ENCODE peak calls at places on chromosomes 4 and X, in four cellular contexts. A is lower lobe of right lung; G is CD8-positive, alpha-beta T cell; N is lung. L is an unnamed sample. For H3K4me1, the result is how much of the 10 kb centered on the place peaks cover.

GRCh38 chr4:151952137-151952536 is 191.3 kb upstream of the GATB start:
- DNase-seq in A (no peak), G (no peak), N (no peak), L (no peak)

GRCh38 chr4:6118201-6118600 is 82.1 kb downstream of the JAKMIP1 start:
- DNase-seq in A (no peak), G (peak), N (no peak), L (no peak)

GRCh38 chrX:49176421-49177326 is 5.0 kb downstream of the PLP2 start:
- DNase-seq in A (peak), G (no peak), N (peak), L (peak)

GRCh38 chrX:40531056-40531826 is 49.5 kb upstream of the ATP6AP2 start:
- DNase-seq in A (no peak), G (no peak), N (no peak), L (no peak)

GRCh38 chrX:19204623-19205022 is 82.4 kb upstream of the ADGRG2 start:
- DNase-seq in A (no peak), G (no peak), N (no peak), L (no peak)

GRCh38 chr4:151174784-151175183 is 75.4 kb downstream of the RPS3A start:
- DNase-seq in A (no peak), G (no peak), N (no peak), L (no peak)

GRCh38 chrX:139429913-139430312 is 100.6 kb upstream of the F9 start:
- DNase-seq in A (no peak), G (no peak), N (no peak), L (no peak)

GRCh38 chr4:107824367-107825071 is at the start of gene SGMS2:
- DNase-seq in A (peak), G (no peak), N (peak), L (peak)

GRCh38 chrX:108250654-108251579 is 159.3 kb downstream of the ATG4A start:
- DNase-seq in A (no peak), G (no peak), N (no peak), L (no peak)

GRCh38 chr4:101199507-101200285 is 147.6 kb downstream of the PPP3CA start:
- DNase-seq in A (no peak), G (no peak), N (no peak), L (no peak)

GRCh38 chrX:96685205-96686099 is 810 bp downstream of the DIAPH2 start:
- DNase-seq in A (peak), G (peak), N (peak), L (peak)

GRCh38 chrX:132118361-132118760 is 9.5 kb downstream of the FRMD7 start:
- DNase-seq in A (no peak), G (no peak), N (no peak), L (no peak)

GRCh38 chr4:96887857-96888256 is 1048.0 kb downstream of the PDHA2 start:
- DNase-seq in A (no peak), G (no peak), N (no peak), L (no peak)

GRCh38 chrX:140572724-140573123 is 67.9 kb upstream of the SOX3 start:
- DNase-seq in A (no peak), G (no peak), N (peak), L (no peak)

GRCh38 chr4:10608501-10609219 is 75.9 kb downstream of the CLNK start:
- DNase-seq in A (no peak), G (no peak), N (no peak), L (no peak)

GRCh38 chrX:48474127-48474526 is 1.9 kb upstream of the FTSJ1 start:
- DNase-seq in A (no peak), G (no peak), N (no peak), L (no peak)

GRCh38 chr4:11073621-11074051 is 355.1 kb downstream of the HS3ST1 start:
- DNase-seq in A (no peak), G (no peak), N (no peak), L (no peak)

GRCh38 chr4:65791807-65792308 is 121.6 kb upstream of the EPHA5 start:
- DNase-seq in A (no peak), G (no peak), N (no peak), L (no peak)

GRCh38 chrX:50071507-50071906 is 129.3 kb downstream of the AKAP4 start:
- DNase-seq in A (no peak), G (no peak), N (no peak), L (no peak)

GRCh38 chr4:182427530-182427929 is 184.3 kb downstream of the TENM3 start:
- DNase-seq in A (no peak), G (no peak), N (no peak), L (no peak)

GRCh38 chr4:152534541-152535231 is 1.2 kb downstream of the FBXW7 start:
- DNase-seq in A (peak), G (peak), N (peak), L (peak)

GRCh38 chr4:10354746-10355145 is 102.5 kb downstream of the ZNF518B start:
- DNase-seq in A (no peak), G (no peak), N (no peak), L (no peak)

GRCh38 chr4:10178763-10179162 is 62.2 kb upstream of the WDR1 start:
- DNase-seq in A (no peak), G (no peak), N (no peak), L (no peak)

GRCh38 chrX:150198776-150199175 is 164.3 kb upstream of the MAMLD1 start:
- DNase-seq in A (no peak), G (no peak), N (no peak), L (no peak)

GRCh38 chr4:73944061-73944875 is 37.6 kb downstream of the PF4 start:
- DNase-seq in A (peak), G (no peak), N (peak), L (peak)

GRCh38 chr4:89753601-89754066 is 83.3 kb downstream of the SNCA start:
- DNase-seq in A (no peak), G (no peak), N (no peak), L (no peak)

GRCh38 chrX:37672563-37672962 is 13.0 kb upstream of the XK start:
- DNase-seq in A (no peak), G (no peak), N (no peak), L (no peak)

GRCh38 chr4:188428935-188429334 is 289.7 kb downstream of the TRIML1 start:
- DNase-seq in A (no peak), G (no peak), N (no peak), L (no peak)

GRCh38 chr4:26992657-26993361 is 132.2 kb downstream of the STIM2 start:
- DNase-seq in A (no peak), G (no peak), N (no peak), L (no peak)

GRCh38 chr4:154982187-154983047 is 201.3 kb downstream of the RBM46 start:
- DNase-seq in A (peak), G (peak), N (peak), L (peak)

GRCh38 chr4:147782087-147782781 is 50.3 kb downstream of the ARHGAP10 start:
- DNase-seq in A (no peak), G (no peak), N (no peak), L (no peak)

GRCh38 chr4:121198261-121198660 is 34.1 kb upstream of the TNIP3 start:
- DNase-seq in A (no peak), G (no peak), N (no peak), L (no peak)

GRCh38 chr4:26624042-26624441 is 40.2 kb downstream of the TBC1D19 start:
- DNase-seq in A (no peak), G (no peak), N (no peak), L (no peak)

GRCh38 chrX:29851971-29852605 is 363.3 kb upstream of the MAGEB2 start:
- DNase-seq in A (no peak), G (no peak), N (no peak), L (no peak)

GRCh38 chr4:68447201-68447600 is at the start of gene TMPRSS11E:
- DNase-seq in A (no peak), G (no peak), N (no peak), L (no peak)

GRCh38 chr4:41912546-41912945 is 22.7 kb upstream of the TMEM33 start:
- DNase-seq in A (no peak), G (no peak), N (no peak), L (no peak)
- H3K4me1 ChIP-seq in A (under half), G (under half), N (under half), L (under half)

DNA sequence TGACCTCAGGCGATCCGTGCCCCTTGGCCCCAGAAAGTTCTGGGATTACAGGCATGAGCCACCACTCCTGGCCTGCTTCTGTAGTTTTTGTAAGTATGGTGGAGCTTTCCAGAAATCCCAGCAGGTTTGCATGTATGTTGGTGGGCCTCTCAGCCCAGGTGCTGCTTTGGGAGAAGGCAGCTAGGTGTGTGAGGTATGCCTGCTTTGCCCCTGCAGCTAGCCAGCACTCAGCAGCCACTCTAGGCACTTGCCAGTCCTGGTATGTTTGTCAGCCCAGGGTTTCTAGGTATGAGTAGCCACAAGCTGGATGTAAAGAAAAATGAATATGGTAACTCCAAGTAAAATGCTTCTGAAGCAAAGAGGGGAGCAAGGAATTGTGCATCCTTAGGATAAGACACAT is 8.9 kb downstream of the SNX25 start:
- DNase-seq in A (no peak), G (no peak), N (no peak), L (no peak)
- H3K4me1 ChIP-seq in A (under half), G (under half), N (under half), L (under half)

GRCh38 chr4:87510747-87511146 is 18.4 kb downstream of the SPARCL1 start:
- DNase-seq in A (no peak), G (no peak), N (no peak), L (no peak)
- H3K4me1 ChIP-seq in A (under half), G (under half), N (under half), L (under half)

GRCh38 chrX:119638725-119639471 is 32.7 kb upstream of the NKRF start:
- DNase-seq in A (no peak), G (no peak), N (no peak), L (no peak)
- H3K4me1 ChIP-seq in A (under half), G (under half), N (under half), L (under half)

GRCh38 chr4:1213336-1213995 is 35.5 kb downstream of the CTBP1 start:
- DNase-seq in A (no peak), G (no peak), N (no peak), L (peak)
- H3K4me1 ChIP-seq in A (half or more), G (under half), N (under half), L (under half)

GRCh38 chr4:144580421-144580820 is 65.5 kb upstream of the HHIP start:
- DNase-seq in A (no peak), G (no peak), N (no peak), L (no peak)
- H3K4me1 ChIP-seq in A (under half), G (under half), N (under half), L (under half)

GRCh38 chr4:86283341-86283740 is 76.5 kb downstream of the MAPK10 start:
- DNase-seq in A (no peak), G (no peak), N (no peak), L (no peak)

GRCh38 chr4:86274642-86275041 is 85.2 kb downstream of the MAPK10 start:
- DNase-seq in A (no peak), G (no peak), N (no peak), L (no peak)

GRCh38 chr4:86279247-86279960 is 80.4 kb downstream of the MAPK10 start:
- DNase-seq in A (no peak), G (no peak), N (no peak), L (no peak)

GRCh38 chr4:86280246-86280645 is 79.6 kb downstream of the MAPK10 start:
- DNase-seq in A (no peak), G (no peak), N (no peak), L (no peak)
- H3K4me1 ChIP-seq in A (under half), G (under half), N (under half), L (under half)

GRCh38 chr4:38672247-38673071 is 8.5 kb downstream of the KLF3 start:
- DNase-seq in A (no peak), G (no peak), N (no peak), L (peak)
- H3K4me1 ChIP-seq in A (half or more), G (half or more), N (under half), L (half or more)